ENCODE peak calls at places on chromosomes 16 and 17, in four cellular contexts. One of them, this sample, is unnamed.

GRCh38 chr17:601462-602303 is 113.0 kb downstream of the VPS53 start:
- DNase-seq in nucleus accumbens: no peak
- DNase-seq in cardiac muscle cell: peak; percentile 91
- DNase-seq in effector memory CD4-positive, alpha-beta T cell: no peak
- DNase-seq in this sample: no peak

GRCh38 chr17:32971171-32971570 is 20.5 kb upstream of the SPACA3 start:
- DNase-seq in nucleus accumbens: no peak
- DNase-seq in cardiac muscle cell: peak; percentile 54
- DNase-seq in effector memory CD4-positive, alpha-beta T cell: no peak
- DNase-seq in this sample: no peak

GRCh38 chr16:83085660-83086059 is 458.9 kb downstream of the CDH13 start:
- DNase-seq in nucleus accumbens: no peak
- DNase-seq in effector memory CD4-positive, alpha-beta T cell: no peak
- DNase-seq in cardiac muscle cell: no peak
- DNase-seq in this sample: no peak

GRCh38 chr16:9077001-9077809 is 14.2 kb upstream of the HAPSTR1 start:
- DNase-seq in nucleus accumbens: no peak
- DNase-seq in cardiac muscle cell: no peak
- DNase-seq in effector memory CD4-positive, alpha-beta T cell: no peak
- DNase-seq in this sample: no peak

GRCh38 chr16:53154513-53154912 is 99.7 kb downstream of the CHD9 start:
- DNase-seq in cardiac muscle cell: peak; percentile 11
- DNase-seq in effector memory CD4-positive, alpha-beta T cell: no peak
- DNase-seq in nucleus accumbens: no peak
- DNase-seq in this sample: no peak

GRCh38 chr17:40293363-40293762 is 5.7 kb downstream of the CDC6 start:
- DNase-seq in nucleus accumbens: no peak
- DNase-seq in cardiac muscle cell: peak; percentile 42
- DNase-seq in effector memory CD4-positive, alpha-beta T cell: no peak
- DNase-seq in this sample: no peak

GRCh38 chr17:76674600-76674999 is 31.0 kb upstream of the ST6GALNAC1 start:
- DNase-seq in effector memory CD4-positive, alpha-beta T cell: no peak
- DNase-seq in nucleus accumbens: no peak
- DNase-seq in cardiac muscle cell: no peak
- DNase-seq in this sample: no peak

GRCh38 chr16:20383106-20384029 is 21.2 kb downstream of the PDILT start:
- DNase-seq in cardiac muscle cell: peak; percentile 76
- DNase-seq in nucleus accumbens: peak; percentile 65
- DNase-seq in effector memory CD4-positive, alpha-beta T cell: no peak
- DNase-seq in this sample: peak; percentile 76

GRCh38 chr16:20867585-20867984 is 32.6 kb downstream of the DCUN1D3 start:
- DNase-seq in effector memory CD4-positive, alpha-beta T cell: no peak
- DNase-seq in nucleus accumbens: no peak
- DNase-seq in cardiac muscle cell: peak; percentile 57
- DNase-seq in this sample: no peak

GRCh38 chr16:49781401-49781800 is 74.5 kb downstream of the ZNF423 start:
- DNase-seq in cardiac muscle cell: peak; percentile 4
- DNase-seq in effector memory CD4-positive, alpha-beta T cell: no peak
- DNase-seq in nucleus accumbens: no peak
- DNase-seq in this sample: no peak

GRCh38 chr16:67865318-67865717 is 7.5 kb upstream of the EDC4 start:
- DNase-seq in effector memory CD4-positive, alpha-beta T cell: no peak
- DNase-seq in cardiac muscle cell: peak; percentile 57
- DNase-seq in nucleus accumbens: no peak
- DNase-seq in this sample: no peak

GRCh38 chr16:68700120-68700519 is 37.0 kb upstream of the CDH1 start:
- DNase-seq in effector memory CD4-positive, alpha-beta T cell: no peak
- DNase-seq in cardiac muscle cell: peak; percentile 55
- DNase-seq in nucleus accumbens: no peak
- DNase-seq in this sample: no peak

GRCh38 chr17:60134396-60135159 is 15.2 kb upstream of the CA4 start:
- DNase-seq in nucleus accumbens: no peak
- DNase-seq in effector memory CD4-positive, alpha-beta T cell: no peak
- DNase-seq in cardiac muscle cell: peak; percentile 47
- DNase-seq in this sample: peak; percentile 0

GRCh38 chr16:54284931-54285413 is 1.6 kb downstream of the IRX3 start:
- DNase-seq in nucleus accumbens: no peak
- DNase-seq in cardiac muscle cell: peak; percentile 18
- DNase-seq in effector memory CD4-positive, alpha-beta T cell: no peak
- DNase-seq in this sample: no peak

GRCh38 chr17:15169676-15170075 is 95.5 kb downstream of the PMP22 start:
- DNase-seq in cardiac muscle cell: no peak
- DNase-seq in effector memory CD4-positive, alpha-beta T cell: no peak
- DNase-seq in nucleus accumbens: no peak
- DNase-seq in this sample: no peak

GRCh38 chr16:85302018-85302847 is 190.0 kb upstream of the CIBAR2 start:
- DNase-seq in effector memory CD4-positive, alpha-beta T cell: no peak
- DNase-seq in nucleus accumbens: no peak
- DNase-seq in cardiac muscle cell: peak; percentile 41
- DNase-seq in this sample: no peak

GRCh38 chr16:12146966-12147365 is 170.4 kb downstream of the SNX29 start:
- DNase-seq in cardiac muscle cell: no peak
- DNase-seq in effector memory CD4-positive, alpha-beta T cell: no peak
- DNase-seq in nucleus accumbens: no peak
- DNase-seq in this sample: no peak

GRCh38 chr16:91484-91883 is 13.5 kb downstream of the MPG start:
- DNase-seq in effector memory CD4-positive, alpha-beta T cell: no peak
- DNase-seq in nucleus accumbens: peak; percentile 58
- DNase-seq in cardiac muscle cell: peak; percentile 45
- DNase-seq in this sample: peak; percentile 86

GRCh38 chr17:44972953-44973352 is 4.8 kb upstream of the C1QL1 start:
- DNase-seq in effector memory CD4-positive, alpha-beta T cell: no peak
- DNase-seq in nucleus accumbens: no peak
- DNase-seq in cardiac muscle cell: peak; percentile 67
- DNase-seq in this sample: no peak

GRCh38 chr16:65572156-65572555 is 450.3 kb upstream of the CDH11 start:
- DNase-seq in cardiac muscle cell: peak; percentile 74
- DNase-seq in nucleus accumbens: no peak
- DNase-seq in effector memory CD4-positive, alpha-beta T cell: no peak
- DNase-seq in this sample: no peak

GRCh38 chr17:60781880-60782412 is 104.3 kb downstream of the BCAS3 start:
- DNase-seq in nucleus accumbens: no peak
- DNase-seq in effector memory CD4-positive, alpha-beta T cell: no peak
- DNase-seq in cardiac muscle cell: no peak
- DNase-seq in this sample: no peak

GRCh38 chr17:47197821-47198220 is 8.7 kb upstream of the CDC27 start:
- DNase-seq in effector memory CD4-positive, alpha-beta T cell: no peak
- DNase-seq in cardiac muscle cell: no peak
- DNase-seq in nucleus accumbens: no peak
- DNase-seq in this sample: no peak

GRCh38 chr17:78664476-78665384 is 87.5 kb upstream of the DNAH17 start:
- DNase-seq in nucleus accumbens: no peak
- DNase-seq in effector memory CD4-positive, alpha-beta T cell: no peak
- DNase-seq in cardiac muscle cell: peak; percentile 42
- DNase-seq in this sample: no peak

GRCh38 chr16:23974223-23974622 is 138.4 kb downstream of the PRKCB start:
- DNase-seq in effector memory CD4-positive, alpha-beta T cell: no peak
- DNase-seq in cardiac muscle cell: no peak
- DNase-seq in nucleus accumbens: no peak
- DNase-seq in this sample: no peak

GRCh38 chr17:81039854-81040758 is 5.2 kb downstream of the BAIAP2 start:
- DNase-seq in effector memory CD4-positive, alpha-beta T cell: no peak
- DNase-seq in nucleus accumbens: peak; percentile 47
- DNase-seq in cardiac muscle cell: peak; percentile 57
- DNase-seq in this sample: no peak

GRCh38 chr17:42246515-42246914 is 29.7 kb downstream of the STAT5B start:
- DNase-seq in effector memory CD4-positive, alpha-beta T cell: no peak
- DNase-seq in nucleus accumbens: no peak
- DNase-seq in cardiac muscle cell: no peak
- DNase-seq in this sample: no peak

GRCh38 chr17:36657763-36658490 is 56.5 kb downstream of the MRM1 start:
- DNase-seq in nucleus accumbens: no peak
- DNase-seq in cardiac muscle cell: peak; percentile 27
- DNase-seq in effector memory CD4-positive, alpha-beta T cell: no peak
- DNase-seq in this sample: no peak

GRCh38 chr16:67668495-67669157 is 2.0 kb downstream of the C16orf86 start:
- DNase-seq in cardiac muscle cell: no peak
- DNase-seq in nucleus accumbens: no peak
- DNase-seq in effector memory CD4-positive, alpha-beta T cell: no peak
- DNase-seq in this sample: no peak

GRCh38 chr17:36703860-36704266 is 102.5 kb downstream of the MRM1 start:
- DNase-seq in nucleus accumbens: peak; percentile 48
- DNase-seq in effector memory CD4-positive, alpha-beta T cell: no peak
- DNase-seq in cardiac muscle cell: peak; percentile 55
- DNase-seq in this sample: peak; percentile 13

GRCh38 chr16:23119570-23119969 is 29.7 kb downstream of the USP31 start:
- DNase-seq in cardiac muscle cell: peak; percentile 58
- DNase-seq in effector memory CD4-positive, alpha-beta T cell: no peak
- DNase-seq in nucleus accumbens: no peak
- DNase-seq in this sample: no peak

GRCh38 chr17:4591529-4591928 is 7.2 kb downstream of the SMTNL2 start:
- DNase-seq in cardiac muscle cell: peak; percentile 43
- DNase-seq in effector memory CD4-positive, alpha-beta T cell: no peak
- DNase-seq in nucleus accumbens: no peak
- DNase-seq in this sample: no peak

GRCh38 chr17:36717088-36717487 is 115.7 kb downstream of the MRM1 start:
- DNase-seq in cardiac muscle cell: no peak
- DNase-seq in nucleus accumbens: no peak
- DNase-seq in effector memory CD4-positive, alpha-beta T cell: no peak
- DNase-seq in this sample: no peak

GRCh38 chr16:11833951-11834695 is 17.2 kb downstream of the RSL1D1 start:
- DNase-seq in effector memory CD4-positive, alpha-beta T cell: no peak
- DNase-seq in nucleus accumbens: no peak
- DNase-seq in cardiac muscle cell: peak; percentile 85
- DNase-seq in this sample: no peak

GRCh38 chr16:66878067-66878466 is 2.2 kb upstream of the PDP2 start:
- DNase-seq in cardiac muscle cell: no peak
- DNase-seq in effector memory CD4-positive, alpha-beta T cell: no peak
- DNase-seq in nucleus accumbens: no peak
- DNase-seq in this sample: no peak